ENCODE peak calls at places on chromosomes 1 and 21, in five cellular contexts. K is amniotic stem cell, M is heart right ventricle, G is A172, O is NB4. S is an unnamed sample.

GRCh38 chr1:111364690-111365089 is 62.8 kb downstream of the OVGP1 start:
- DNase-seq in K (no peak), M (no peak), G (no peak), O (no peak), S (no peak)

GRCh38 chr1:32695098-32695904 is 7.3 kb downstream of the SYNC start:
- DNase-seq in K (no peak), M (peak; percentile 73), G (no peak), O (no peak), S (no peak)

GRCh38 chr1:5005171-5005570 is 350.8 kb downstream of the AJAP1 start:
- DNase-seq in K (no peak), M (no peak), G (no peak), O (no peak), S (no peak)

GRCh38 chr1:183841950-183842816 is 37.3 kb downstream of the RGL1 start:
- DNase-seq in K (peak; percentile 95), M (no peak), G (peak; percentile 78), O (no peak), S (peak; percentile 32)

GRCh38 chr1:162016616-162017015 is 7.1 kb downstream of the OLFML2B start:
- DNase-seq in K (no peak), M (no peak), G (no peak), O (no peak), S (no peak)

GRCh38 chr1:205376739-205377138 is 20.0 kb upstream of the KLHDC8A start:
- DNase-seq in K (no peak), M (no peak), G (peak; percentile 68), O (peak; percentile 9), S (no peak)

GRCh38 chr1:5913078-5913845 is 79.0 kb downstream of the NPHP4 start:
- DNase-seq in K (no peak), M (no peak), G (no peak), O (no peak), S (no peak)

GRCh38 chr1:238139713-238140112 is 249.0 kb upstream of the ZP4 start:
- DNase-seq in K (no peak), M (no peak), G (no peak), O (no peak), S (no peak)

GRCh38 chr1:232704694-232705680 is 75.1 kb upstream of the SIPA1L2 start:
- DNase-seq in K (peak; percentile 69), M (no peak), G (peak; percentile 84), O (peak; percentile 89), S (no peak)

GRCh38 chr1:20787775-20788488 is 825 bp upstream of the HP1BP3 start:
- DNase-seq in K (no peak), M (no peak), G (peak; percentile 38), O (peak; percentile 63), S (no peak)

GRCh38 chr1:240244968-240245628 is 153.4 kb downstream of the FMN2 start:
- DNase-seq in K (peak; percentile 48), M (no peak), G (peak; percentile 56), O (no peak), S (no peak)

GRCh38 chr1:157852476-157852875 is 10.9 kb upstream of the CD5L start:
- DNase-seq in K (no peak), M (no peak), G (peak; percentile 36), O (no peak), S (no peak)

GRCh38 chr21:34762761-34763160 is 94.0 kb downstream of the CLIC6 start:
- DNase-seq in K (no peak), M (no peak), G (no peak), O (no peak), S (no peak)

GRCh38 chr1:24920155-24920925 is 9.7 kb downstream of the RUNX3 start:
- DNase-seq in K (no peak), M (no peak), G (no peak), O (no peak), S (no peak)

GRCh38 chr1:183942933-183943693 is 94.4 kb downstream of the COLGALT2 start:
- DNase-seq in K (peak; percentile 86), M (no peak), G (peak; percentile 99), O (peak; percentile 96), S (no peak)

GRCh38 chr1:59605761-59606160 is 209.0 kb upstream of the HOOK1 start:
- DNase-seq in K (no peak), M (no peak), G (no peak), O (no peak), S (no peak)

GRCh38 chr1:227357229-227358078 is 39.2 kb upstream of the CDC42BPA start:
- DNase-seq in K (peak; percentile 67), M (peak; percentile 47), G (peak; percentile 98), O (peak; percentile 10), S (no peak)

GRCh38 chr1:246428542-246429308 is 78.4 kb downstream of the SMYD3 start:
- DNase-seq in K (peak; percentile 87), M (no peak), G (peak; percentile 94), O (peak; percentile 95), S (no peak)